ENCODE peak calls at places on chromosome 7, in eight cellular contexts. One of them, this sample, is unnamed.

GRCh38 chr7:69776611-69777010 is 178.3 kb downstream of the AUTS2 start:
- DNase-seq in tibial artery: no peak
- DNase-seq in stimulated activated CD4-positive, alpha-beta T cell treated with anti-CD3 and anti-CD28 coated beads, TNF-alpha, amount 100 ng/mL, for 24 hours: no peak
- DNase-seq in cardiac muscle cell: no peak
- DNase-seq in AG04450: no peak
- DNase-seq in neuronal stem cell: no peak
- DNase-seq in Calu3: no peak
- DNase-seq in kidney tubule cell: no peak
- DNase-seq in this sample: no peak

GRCh38 chr7:35185908-35186731 is 67.8 kb downstream of the TBX20 start:
- DNase-seq in tibial artery: peak
- DNase-seq in stimulated activated CD4-positive, alpha-beta T cell treated with anti-CD3 and anti-CD28 coated beads, TNF-alpha, amount 100 ng/mL, for 24 hours: no peak
- DNase-seq in cardiac muscle cell: peak
- DNase-seq in AG04450: no peak
- DNase-seq in neuronal stem cell: peak
- DNase-seq in Calu3: peak
- DNase-seq in kidney tubule cell: peak
- DNase-seq in this sample: no peak

GRCh38 chr7:151131622-151132293 is 35.7 kb downstream of the GBX1 start:
- DNase-seq in tibial artery: no peak
- DNase-seq in stimulated activated CD4-positive, alpha-beta T cell treated with anti-CD3 and anti-CD28 coated beads, TNF-alpha, amount 100 ng/mL, for 24 hours: no peak
- DNase-seq in cardiac muscle cell: no peak
- DNase-seq in AG04450: no peak
- DNase-seq in neuronal stem cell: no peak
- DNase-seq in Calu3: no peak
- DNase-seq in kidney tubule cell: no peak
- DNase-seq in this sample: no peak

GRCh38 chr7:108603922-108604684 is 34.4 kb downstream of the DNAJB9 start:
- DNase-seq in tibial artery: no peak
- DNase-seq in stimulated activated CD4-positive, alpha-beta T cell treated with anti-CD3 and anti-CD28 coated beads, TNF-alpha, amount 100 ng/mL, for 24 hours: no peak
- DNase-seq in cardiac muscle cell: no peak
- DNase-seq in AG04450: no peak
- DNase-seq in neuronal stem cell: no peak
- DNase-seq in Calu3: no peak
- DNase-seq in kidney tubule cell: peak
- DNase-seq in this sample: no peak

GRCh38 chr7:135784013-135784412 is 35.4 kb upstream of the FAM180A start:
- DNase-seq in tibial artery: no peak
- DNase-seq in stimulated activated CD4-positive, alpha-beta T cell treated with anti-CD3 and anti-CD28 coated beads, TNF-alpha, amount 100 ng/mL, for 24 hours: no peak
- DNase-seq in cardiac muscle cell: no peak
- DNase-seq in AG04450: no peak
- DNase-seq in neuronal stem cell: no peak
- DNase-seq in Calu3: no peak
- DNase-seq in kidney tubule cell: no peak
- DNase-seq in this sample: no peak

GRCh38 chr7:125363873-125364272 is 434.2 kb upstream of the POT1 start:
- DNase-seq in tibial artery: no peak
- DNase-seq in stimulated activated CD4-positive, alpha-beta T cell treated with anti-CD3 and anti-CD28 coated beads, TNF-alpha, amount 100 ng/mL, for 24 hours: no peak
- DNase-seq in cardiac muscle cell: no peak
- DNase-seq in AG04450: no peak
- DNase-seq in neuronal stem cell: no peak
- DNase-seq in Calu3: no peak
- DNase-seq in kidney tubule cell: no peak
- DNase-seq in this sample: no peak

GRCh38 chr7:154409703-154410311 is 357.6 kb downstream of the DPP6 start:
- DNase-seq in tibial artery: no peak
- DNase-seq in stimulated activated CD4-positive, alpha-beta T cell treated with anti-CD3 and anti-CD28 coated beads, TNF-alpha, amount 100 ng/mL, for 24 hours: no peak
- DNase-seq in cardiac muscle cell: peak
- DNase-seq in AG04450: no peak
- DNase-seq in neuronal stem cell: peak
- DNase-seq in Calu3: no peak
- DNase-seq in kidney tubule cell: peak
- DNase-seq in this sample: no peak

GRCh38 chr7:98280791-98281756 is at the start of gene BRI3:
- DNase-seq in tibial artery: peak
- DNase-seq in stimulated activated CD4-positive, alpha-beta T cell treated with anti-CD3 and anti-CD28 coated beads, TNF-alpha, amount 100 ng/mL, for 24 hours: peak
- DNase-seq in cardiac muscle cell: peak
- DNase-seq in AG04450: peak
- DNase-seq in neuronal stem cell: peak
- DNase-seq in Calu3: peak
- DNase-seq in kidney tubule cell: peak
- DNase-seq in this sample: peak

This sample was measured in effector memory CD4-positive, alpha-beta T cell.